ENCODE peak calls at places on chromosomes 5 and 9, in four cellular contexts. P is K562, U is GM12878, G is HCT116. D is an unnamed sample.

GRCh38 chr9:87944096-87944495 is 26.3 kb downstream of the SPATA31C1 start:
- DNase-seq in P (no peak), U (no peak), G (no peak), D (no peak)

GRCh38 chr5:118692811-118693342 is 295.5 kb downstream of the DTWD2 start:
- DNase-seq in P (no peak), U (no peak), G (no peak), D (peak; percentile 64)

GRCh38 chr9:132982508-132982907 is 4.0 kb downstream of the GFI1B start:
- DNase-seq in P (no peak), U (no peak), G (no peak), D (no peak)

GRCh38 chr9:77605449-77606220 is 42.5 kb downstream of the GNA14 start:
- DNase-seq in P (no peak), U (no peak), G (no peak), D (no peak)

GRCh38 chr9:116686693-116687073 is 422 bp upstream of the TRIM32 start:
- DNase-seq in P (no peak), U (no peak), G (no peak), D (peak; percentile 26)

GRCh38 chr9:95515272-95516113 is 1.3 kb downstream of the PTCH1 start:
- DNase-seq in P (no peak), U (no peak), G (no peak), D (no peak)

GRCh38 chr5:108619815-108620214 is 127.9 kb upstream of the FER start:
- DNase-seq in P (no peak), U (no peak), G (no peak), D (no peak)

GRCh38 chr5:179192185-179192890 is 132.2 kb downstream of the ZNF354C start:
- DNase-seq in P (no peak), U (no peak), G (no peak), D (no peak)

GRCh38 chr9:127967151-127967809 is 13.5 kb downstream of the EEIG1 start:
- DNase-seq in P (no peak), U (no peak), G (no peak), D (no peak)

GRCh38 chr9:28782630-28783029 is 1209.3 kb upstream of the C9orf72 start:
- DNase-seq in P (no peak), U (no peak), G (no peak), D (no peak)

GRCh38 chr9:105053209-105053652 is 125.3 kb upstream of the ABCA1 start:
- DNase-seq in P (no peak), U (peak; percentile 15), G (no peak), D (no peak)

GRCh38 chr5:173477320-173478055 is 139.0 kb downstream of the BOD1 start:
- DNase-seq in P (no peak), U (no peak), G (no peak), D (no peak)

DNA sequence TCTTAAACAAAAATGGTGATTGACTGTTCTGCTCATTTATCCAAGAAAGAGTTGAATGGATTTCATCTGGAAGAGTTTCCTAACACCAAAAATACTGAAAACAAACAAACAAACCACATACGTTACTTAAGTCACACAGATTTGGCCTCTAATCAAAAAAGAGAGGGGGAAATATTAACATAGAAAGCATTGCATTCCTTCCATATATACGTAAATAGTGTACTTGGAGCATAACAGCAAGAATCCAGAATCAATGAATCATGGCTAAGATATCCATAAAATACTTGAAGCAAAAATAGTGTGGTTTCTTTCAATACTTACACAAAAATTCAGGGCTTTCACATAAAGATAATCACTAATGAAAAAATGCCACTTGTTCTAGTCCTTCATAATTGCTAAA is 189.8 kb upstream of the MAP3K1 start:
- DNase-seq in P (no peak), U (no peak), G (no peak), D (no peak)
- TF ChIP-seq JUND in P (no peak), U (no peak), G (no peak), D (no peak)

GRCh38 chr9:23662320-23662719 is 163.7 kb downstream of the ELAVL2 start:
- DNase-seq in P (no peak), U (no peak), G (no peak), D (no peak)

GRCh38 chr9:23663125-23663524 is 162.9 kb downstream of the ELAVL2 start:
- DNase-seq in P (no peak), U (no peak), G (no peak), D (no peak)

GRCh38 chr9:23665051-23665450 is 161.0 kb downstream of the ELAVL2 start:
- DNase-seq in P (no peak), U (no peak), G (no peak), D (no peak)

GRCh38 chr9:23663946-23664345 is 162.1 kb downstream of the ELAVL2 start:
- DNase-seq in P (no peak), U (no peak), G (no peak), D (no peak)

DNA sequence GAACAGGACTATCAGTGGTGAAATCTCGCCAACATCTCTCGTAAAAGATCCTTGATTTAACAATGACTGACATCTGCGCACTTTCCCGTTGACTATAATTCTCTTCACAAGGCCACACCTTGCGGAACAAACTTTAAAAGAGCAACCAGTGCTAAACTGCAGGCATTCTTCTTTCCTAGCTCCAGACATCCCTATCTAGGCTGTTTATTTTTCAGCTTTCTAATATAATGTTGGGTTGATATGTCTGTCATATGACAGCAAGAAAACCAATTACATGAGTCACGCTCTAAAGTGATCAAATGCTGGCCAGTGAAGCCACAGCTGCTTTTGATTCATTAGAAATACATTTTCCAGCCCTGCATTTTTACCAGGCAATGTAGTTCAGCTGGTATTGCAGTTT is 162.5 kb downstream of the ELAVL2 start:
- DNase-seq in P (no peak), U (no peak), G (no peak), D (no peak)
- TF ChIP-seq JUND in P (no peak), U (no peak), G (no peak), D (no peak)

GRCh38 chr5:159768243-159768642 is 148.0 kb upstream of the ADRA1B start:
- DNase-seq in P (no peak), U (no peak), G (no peak), D (no peak)
- TF ChIP-seq JUND in P (no peak), U (no peak), G (no peak), D (no peak)

GRCh38 chr5:113384787-113385186 is 50.0 kb downstream of the TSSK1B start:
- DNase-seq in P (no peak), U (no peak), G (no peak), D (no peak)

GRCh38 chr5:113381791-113382190 is 53.0 kb downstream of the TSSK1B start:
- DNase-seq in P (no peak), U (no peak), G (no peak), D (no peak)

GRCh38 chr5:113381015-113381326 is 53.8 kb downstream of the TSSK1B start:
- DNase-seq in P (no peak), U (no peak), G (no peak), D (no peak)

GRCh38 chr5:113380299-113381014 is 54.3 kb downstream of the TSSK1B start:
- DNase-seq in P (no peak), U (no peak), G (no peak), D (no peak)

GRCh38 chr5:113382736-113383135 is 52.1 kb downstream of the TSSK1B start:
- DNase-seq in P (no peak), U (no peak), G (no peak), D (no peak)
- TF ChIP-seq JUND in P (no peak), U (no peak), G (no peak), D (no peak)

GRCh38 chr5:93967923-93968322 is 226.5 kb upstream of the POU5F2 start:
- DNase-seq in P (no peak), U (no peak), G (no peak), D (no peak)
- TF ChIP-seq JUND in P (no peak), U (no peak), G (no peak), D (no peak)

DNA sequence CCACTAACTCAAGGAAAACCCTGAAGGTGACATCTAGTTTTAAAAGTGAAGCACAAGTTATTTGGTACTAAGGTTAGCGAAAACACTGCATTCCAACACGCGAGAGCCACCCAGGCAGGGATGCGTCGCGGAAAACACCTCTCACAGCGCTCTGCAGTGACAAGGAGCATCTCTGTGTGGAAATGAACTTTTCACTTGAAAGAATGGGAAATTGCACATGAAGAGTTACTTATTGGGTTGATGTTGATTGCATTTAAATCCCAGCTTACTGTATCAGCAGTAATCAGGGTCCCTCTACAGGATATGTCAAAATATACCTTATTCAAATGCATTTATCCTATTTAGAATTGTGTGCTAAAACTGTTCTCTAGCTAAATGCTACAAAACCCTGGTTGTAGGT is 144.4 kb downstream of the BNC2 start:
- DNase-seq in P (no peak), U (no peak), G (no peak), D (no peak)
- TF ChIP-seq JUND in P (no peak), U (no peak), G (no peak), D (no peak)

GRCh38 chr5:14587143-14587542 is 5.6 kb downstream of the OTULINL start:
- DNase-seq in P (no peak), U (no peak), G (no peak), D (no peak)
- TF ChIP-seq JUND in P (no peak), U (no peak), G (no peak), D (no peak)

GRCh38 chr5:175878544-175879438 is 7.4 kb downstream of the CPLX2 start:
- DNase-seq in P (peak; percentile 86), U (no peak), G (no peak), D (peak; percentile 52)
- TF ChIP-seq JUND in P (no peak), U (no peak), G (no peak), D (no peak)

DNA sequence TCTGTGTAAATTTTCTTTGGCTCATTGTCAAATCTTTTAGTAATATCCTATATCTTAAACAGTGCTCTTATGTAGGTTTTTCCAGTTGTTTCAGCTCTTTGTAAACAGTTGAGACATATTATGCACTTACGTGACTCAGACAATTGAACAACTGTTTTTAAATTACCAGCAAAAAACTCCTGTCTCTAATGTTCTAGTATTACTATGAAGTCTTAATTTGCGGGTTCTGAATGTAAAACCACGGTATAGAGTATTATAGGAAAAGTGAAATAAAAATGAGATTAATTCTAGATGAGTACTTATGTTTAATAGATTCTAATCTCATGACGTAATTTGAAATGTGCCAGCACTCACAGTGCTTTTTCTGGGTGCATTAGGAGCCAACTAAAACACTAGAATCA is 136.0 kb downstream of the GDNF start:
- DNase-seq in P (no peak), U (no peak), G (no peak), D (no peak)
- TF ChIP-seq JUND in P (no peak), U (no peak), G (no peak), D (no peak)